ENCODE peak calls at places on chromosomes 11 and 22, in nine cellular contexts. H, F, T, C, A, P, I, B and R are unnamed samples.

GRCh38 chr11:64620286-64620962 is 29.4 kb downstream of the SLC22A12 start:
- DNase-seq in H (no peak), F (no peak), T (no peak), C (no peak), A (no peak), P (no peak), I (no peak), B (peak; percentile 35), R (peak; percentile 31)

GRCh38 chr11:2813141-2813908 is 72.2 kb downstream of the CDKN1C start:
- DNase-seq in H (peak; percentile 75), F (peak; percentile 50), T (no peak), C (no peak), A (no peak), P (no peak), I (no peak), B (no peak), R (no peak)

GRCh38 chr11:117226388-117227385 is 5.2 kb downstream of the PCSK7 start:
- DNase-seq in H (peak; percentile 95), F (peak; percentile 88), T (no peak), C (peak; percentile 35), A (no peak), P (peak; percentile 26), I (peak; percentile 65), B (peak; percentile 54), R (peak; percentile 38)

GRCh38 chr11:93330446-93330984 is at the start of gene DEUP1:
- DNase-seq in H (peak; percentile 47), F (peak; percentile 70), T (no peak), C (no peak), A (peak; percentile 50), P (peak; percentile 65), I (no peak), B (peak; percentile 53), R (peak; percentile 65)

GRCh38 chr22:38731703-38732161 is 24.1 kb downstream of the SUN2 start:
- DNase-seq in H (no peak), F (no peak), T (no peak), C (no peak), A (no peak), P (no peak), I (no peak), B (no peak), R (no peak)

GRCh38 chr22:22881116-22882032 is 6.2 kb upstream of the IGLL5 start:
- DNase-seq in H (peak; percentile 38), F (no peak), T (no peak), C (no peak), A (no peak), P (no peak), I (no peak), B (no peak), R (no peak)

GRCh38 chr11:33191456-33191855 is 30.2 kb upstream of the CSTF3 start:
- DNase-seq in H (no peak), F (no peak), T (no peak), C (no peak), A (no peak), P (no peak), I (no peak), B (no peak), R (no peak)

GRCh38 chr11:43576834-43577521 is 103.6 kb upstream of the HSD17B12 start:
- DNase-seq in H (peak; percentile 88), F (peak; percentile 89), T (no peak), C (peak; percentile 51), A (peak; percentile 92), P (peak; percentile 75), I (peak; percentile 12), B (no peak), R (peak; percentile 62)

GRCh38 chr11:71342951-71343827 is 90.8 kb upstream of the SHANK2 start:
- DNase-seq in H (peak; percentile 88), F (peak; percentile 59), T (no peak), C (peak; percentile 76), A (peak; percentile 84), P (peak; percentile 66), I (peak; percentile 40), B (peak; percentile 38), R (peak; percentile 43)

GRCh38 chr11:47248664-47249377 is at the start of gene ACP2:
- DNase-seq in H (peak; percentile 96), F (peak; percentile 93), T (no peak), C (peak; percentile 88), A (peak; percentile 91), P (peak; percentile 75), I (peak; percentile 79), B (peak; percentile 91), R (peak; percentile 84)

GRCh38 chr11:64729851-64730382 is 6.9 kb upstream of the NRXN2 start:
- DNase-seq in H (no peak), F (peak; percentile 69), T (no peak), C (no peak), A (peak; percentile 92), P (peak; percentile 73), I (no peak), B (peak; percentile 44), R (peak; percentile 59)

GRCh38 chr11:69394902-69395690 is 86.4 kb upstream of the LINC01488 start:
- DNase-seq in H (peak; percentile 80), F (no peak), T (no peak), C (no peak), A (no peak), P (no peak), I (no peak), B (no peak), R (no peak)

GRCh38 chr11:60942207-60942606 is 9.8 kb downstream of the SLC15A3 start:
- DNase-seq in H (no peak), F (no peak), T (no peak), C (no peak), A (no peak), P (no peak), I (no peak), B (no peak), R (no peak)

GRCh38 chr11:64879226-64879900 is 942 bp upstream of the EHD1 start:
- DNase-seq in H (no peak), F (no peak), T (no peak), C (no peak), A (no peak), P (no peak), I (no peak), B (peak; percentile 33), R (no peak)

GRCh38 chr11:102268083-102268984 is 49.0 kb upstream of the BIRC3 start:
- DNase-seq in H (peak; percentile 90), F (peak; percentile 85), T (no peak), C (peak; percentile 90), A (peak; percentile 92), P (peak; percentile 62), I (peak; percentile 92), B (peak; percentile 95), R (peak; percentile 27)
- TF ChIP-seq CTCF in H (peak; percentile 11), F (peak; percentile 43), T (peak; percentile 26), C (no peak), A (peak; percentile 14), P (no peak), I (peak; percentile 52), B (peak; percentile 29), R (peak; percentile 63)

GRCh38 chr22:19105867-19106802 is 16.1 kb downstream of the DGCR2 start:
- DNase-seq in H (no peak), F (no peak), T (no peak), C (no peak), A (peak; percentile 45), P (peak; percentile 26), I (no peak), B (no peak), R (no peak)
- TF ChIP-seq CTCF in H (peak; percentile 26), F (no peak), T (no peak), C (peak; percentile 24), A (no peak), P (no peak), I (peak; percentile 41), B (no peak), R (peak; percentile 32)

GRCh38 chr11:8814209-8814922 is 96.6 kb upstream of the AKIP1 start:
- DNase-seq in H (no peak), F (no peak), T (no peak), C (no peak), A (no peak), P (no peak), I (no peak), B (peak; percentile 38), R (no peak)

GRCh38 chr11:8813658-8814057 is 97.3 kb upstream of the AKIP1 start:
- DNase-seq in H (peak; percentile 98), F (peak; percentile 88), T (no peak), C (peak; percentile 84), A (peak; percentile 89), P (peak; percentile 83), I (peak; percentile 73), B (peak; percentile 80), R (peak; percentile 75)

GRCh38 chr11:8810331-8811301 is 100.4 kb upstream of the AKIP1 start:
- DNase-seq in H (peak; percentile 94), F (peak; percentile 90), T (no peak), C (peak; percentile 79), A (peak; percentile 80), P (peak; percentile 54), I (no peak), B (peak; percentile 83), R (peak; percentile 65)

GRCh38 chr11:8811571-8811970 is 99.4 kb upstream of the AKIP1 start:
- DNase-seq in H (no peak), F (no peak), T (no peak), C (no peak), A (no peak), P (no peak), I (no peak), B (no peak), R (no peak)

GRCh38 chr11:8812438-8812837 is 98.6 kb upstream of the AKIP1 start:
- DNase-seq in H (no peak), F (no peak), T (no peak), C (peak; percentile 28), A (no peak), P (no peak), I (no peak), B (no peak), R (no peak)
- TF ChIP-seq CTCF in H (no peak), F (no peak), T (no peak), C (no peak), A (no peak), P (no peak), I (no peak), B (no peak), R (no peak)

GRCh38 chr11:103108933-103109817 is at the start of gene DYNC2H1:
- DNase-seq in H (peak; percentile 92), F (peak; percentile 95), T (peak; percentile 66), C (peak; percentile 83), A (peak; percentile 92), P (peak; percentile 90), I (peak; percentile 52), B (peak; percentile 88), R (peak; percentile 80)
- TF ChIP-seq CTCF in H (peak; percentile 45), F (peak; percentile 58), T (peak; percentile 65), C (peak; percentile 45), A (no peak), P (peak; percentile 12), I (peak; percentile 27), B (peak; percentile 48), R (peak; percentile 65)

GRCh38 chr11:75563978-75564552 is 2.0 kb downstream of the SERPINH1 start:
- DNase-seq in H (peak; percentile 97), F (peak; percentile 82), T (no peak), C (no peak), A (peak; percentile 84), P (peak; percentile 74), I (no peak), B (peak; percentile 44), R (peak; percentile 59)
- TF ChIP-seq CTCF in H (peak; percentile 65), F (peak; percentile 70), T (peak; percentile 77), C (no peak), A (no peak), P (peak; percentile 59), I (peak; percentile 35), B (peak; percentile 38), R (peak; percentile 59)